ENCODE peak calls at places on chromosomes 5 and 9, in seven cellular contexts. One of them, this sample, is unnamed.

GRCh38 chr5:67166460-67166871 is 30.1 kb downstream of the CD180 start:
- DNase-seq in breast epithelium: no peak
- DNase-seq in PC-9: no peak
- DNase-seq in AG09309: no peak
- DNase-seq in cardiac muscle cell: no peak
- DNase-seq in cardiac fibroblast: no peak
- DNase-seq in SJSA1: no peak
- DNase-seq in this sample: peak; percentile 62

GRCh38 chr5:81007637-81008027 is 47.5 kb downstream of the RASGRF2 start:
- DNase-seq in breast epithelium: no peak
- DNase-seq in AG09309: no peak
- DNase-seq in cardiac muscle cell: no peak
- DNase-seq in SJSA1: no peak
- DNase-seq in PC-9: no peak
- DNase-seq in cardiac fibroblast: no peak
- DNase-seq in this sample: peak; percentile 46

GRCh38 chr9:10855847-10856246 is 243.0 kb upstream of the PTPRD start:
- DNase-seq in SJSA1: no peak
- DNase-seq in cardiac muscle cell: peak; percentile 58
- DNase-seq in PC-9: no peak
- DNase-seq in breast epithelium: no peak
- DNase-seq in cardiac fibroblast: peak; percentile 23
- DNase-seq in AG09309: no peak
- DNase-seq in this sample: no peak

GRCh38 chr5:131534995-131535394 is 100.0 kb downstream of the RAPGEF6 start:
- DNase-seq in SJSA1: no peak
- DNase-seq in AG09309: no peak
- DNase-seq in PC-9: no peak
- DNase-seq in cardiac fibroblast: no peak
- DNase-seq in cardiac muscle cell: no peak
- DNase-seq in breast epithelium: no peak
- DNase-seq in this sample: no peak

GRCh38 chr5:74767579-74767913 is 497 bp downstream of the NSA2 start:
- DNase-seq in PC-9: peak; percentile 43
- DNase-seq in cardiac muscle cell: peak; percentile 53
- DNase-seq in SJSA1: no peak
- DNase-seq in AG09309: no peak
- DNase-seq in cardiac fibroblast: peak; percentile 61
- DNase-seq in breast epithelium: no peak
- DNase-seq in this sample: peak; percentile 41

GRCh38 chr5:178238711-178239592 is 6.3 kb upstream of the PHYKPL start:
- DNase-seq in AG09309: no peak
- DNase-seq in SJSA1: no peak
- DNase-seq in PC-9: peak; percentile 10
- DNase-seq in breast epithelium: no peak
- DNase-seq in cardiac fibroblast: no peak
- DNase-seq in cardiac muscle cell: no peak
- DNase-seq in this sample: no peak

GRCh38 chr9:94975480-94976452 is 249.3 kb downstream of the AOPEP start:
- DNase-seq in cardiac fibroblast: no peak
- DNase-seq in SJSA1: no peak
- DNase-seq in PC-9: no peak
- DNase-seq in breast epithelium: no peak
- DNase-seq in cardiac muscle cell: no peak
- DNase-seq in AG09309: no peak
- DNase-seq in this sample: no peak

GRCh38 chr5:119743927-119744326 is 114.6 kb downstream of the FAM170A start:
- DNase-seq in SJSA1: no peak
- DNase-seq in cardiac muscle cell: peak; percentile 67
- DNase-seq in AG09309: no peak
- DNase-seq in cardiac fibroblast: peak; percentile 41
- DNase-seq in PC-9: peak; percentile 37
- DNase-seq in breast epithelium: no peak
- DNase-seq in this sample: peak; percentile 46

GRCh38 chr5:178237431-178238312 is 5.1 kb upstream of the PHYKPL start:
- DNase-seq in PC-9: peak; percentile 37
- DNase-seq in AG09309: no peak
- DNase-seq in SJSA1: no peak
- DNase-seq in cardiac muscle cell: no peak
- DNase-seq in cardiac fibroblast: peak; percentile 27
- DNase-seq in breast epithelium: no peak
- DNase-seq in this sample: no peak

GRCh38 chr5:156522651-156523529 is 195.9 kb downstream of the SGCD start:
- DNase-seq in PC-9: no peak
- DNase-seq in cardiac muscle cell: no peak
- DNase-seq in cardiac fibroblast: no peak
- DNase-seq in SJSA1: no peak
- DNase-seq in breast epithelium: no peak
- DNase-seq in AG09309: no peak
- DNase-seq in this sample: no peak

GRCh38 chr5:153551537-153552079 is 61.1 kb downstream of the GRIA1 start:
- DNase-seq in AG09309: peak; percentile 84
- DNase-seq in breast epithelium: no peak
- DNase-seq in cardiac muscle cell: no peak
- DNase-seq in cardiac fibroblast: peak; percentile 89
- DNase-seq in SJSA1: peak; percentile 98
- DNase-seq in PC-9: no peak
- DNase-seq in this sample: no peak

GRCh38 chr5:127001621-127002296 is 28.6 kb downstream of the MARCHF3 start:
- DNase-seq in breast epithelium: no peak
- DNase-seq in PC-9: no peak
- DNase-seq in AG09309: peak; percentile 61
- DNase-seq in SJSA1: peak; percentile 74
- DNase-seq in cardiac fibroblast: peak; percentile 87
- DNase-seq in cardiac muscle cell: no peak
- DNase-seq in this sample: no peak

GRCh38 chr5:20678386-20678785 is 690.4 kb upstream of the CDH18 start:
- DNase-seq in cardiac fibroblast: no peak
- DNase-seq in PC-9: no peak
- DNase-seq in cardiac muscle cell: no peak
- DNase-seq in AG09309: no peak
- DNase-seq in breast epithelium: no peak
- DNase-seq in SJSA1: no peak
- DNase-seq in this sample: no peak

GRCh38 chr9:34383904-34384303 is 7.2 kb upstream of the MYORG start:
- DNase-seq in breast epithelium: no peak
- DNase-seq in cardiac fibroblast: no peak
- DNase-seq in AG09309: no peak
- DNase-seq in SJSA1: no peak
- DNase-seq in PC-9: no peak
- DNase-seq in cardiac muscle cell: no peak
- DNase-seq in this sample: no peak

GRCh38 chr5:115685966-115686691 is 60.3 kb upstream of the TMED7 start:
- DNase-seq in AG09309: no peak
- DNase-seq in cardiac fibroblast: peak; percentile 17
- DNase-seq in cardiac muscle cell: peak; percentile 20
- DNase-seq in breast epithelium: no peak
- DNase-seq in PC-9: no peak
- DNase-seq in SJSA1: peak; percentile 78
- DNase-seq in this sample: no peak

GRCh38 chr9:92270511-92270910 is 23.0 kb downstream of the IARS1 start:
- DNase-seq in cardiac muscle cell: no peak
- DNase-seq in SJSA1: no peak
- DNase-seq in cardiac fibroblast: no peak
- DNase-seq in PC-9: no peak
- DNase-seq in AG09309: no peak
- DNase-seq in breast epithelium: no peak
- DNase-seq in this sample: no peak

GRCh38 chr5:146042628-146043279 is 62.6 kb downstream of the PLAC8L1 start:
- DNase-seq in AG09309: peak; percentile 4
- DNase-seq in SJSA1: peak; percentile 93
- DNase-seq in PC-9: peak; percentile 83
- DNase-seq in breast epithelium: no peak
- DNase-seq in cardiac fibroblast: peak; percentile 57
- DNase-seq in cardiac muscle cell: no peak
- DNase-seq in this sample: no peak

GRCh38 chr5:78518365-78519197 is 130.0 kb downstream of the LHFPL2 start:
- DNase-seq in cardiac muscle cell: peak; percentile 36
- DNase-seq in PC-9: peak; percentile 78
- DNase-seq in AG09309: no peak
- DNase-seq in breast epithelium: no peak
- DNase-seq in SJSA1: peak; percentile 64
- DNase-seq in cardiac fibroblast: peak; percentile 85
- DNase-seq in this sample: no peak

GRCh38 chr5:179967489-179967888 is 59.8 kb upstream of the TBC1D9B start:
- DNase-seq in SJSA1: no peak
- DNase-seq in AG09309: no peak
- DNase-seq in PC-9: no peak
- DNase-seq in cardiac fibroblast: no peak
- DNase-seq in breast epithelium: no peak
- DNase-seq in cardiac muscle cell: no peak
- DNase-seq in this sample: no peak

GRCh38 chr9:2729721-2730120 is 12.4 kb downstream of the KCNV2 start:
- DNase-seq in SJSA1: no peak
- DNase-seq in cardiac muscle cell: no peak
- DNase-seq in breast epithelium: no peak
- DNase-seq in cardiac fibroblast: peak; percentile 63
- DNase-seq in AG09309: no peak
- DNase-seq in PC-9: no peak
- DNase-seq in this sample: no peak

GRCh38 chr5:77748160-77748559 is 28.0 kb downstream of the TBCA start:
- DNase-seq in PC-9: no peak
- DNase-seq in SJSA1: no peak
- DNase-seq in breast epithelium: no peak
- DNase-seq in cardiac muscle cell: no peak
- DNase-seq in AG09309: no peak
- DNase-seq in cardiac fibroblast: no peak
- DNase-seq in this sample: no peak

GRCh38 chr9:11457809-11458785 is 845.3 kb upstream of the PTPRD start:
- DNase-seq in cardiac fibroblast: no peak
- DNase-seq in cardiac muscle cell: peak; percentile 45
- DNase-seq in breast epithelium: no peak
- DNase-seq in PC-9: no peak
- DNase-seq in SJSA1: no peak
- DNase-seq in AG09309: no peak
- DNase-seq in this sample: no peak

GRCh38 chr5:135990518-135991240 is 35.9 kb upstream of the LECT2 start:
- DNase-seq in SJSA1: no peak
- DNase-seq in breast epithelium: no peak
- DNase-seq in cardiac muscle cell: no peak
- DNase-seq in AG09309: no peak
- DNase-seq in PC-9: no peak
- DNase-seq in cardiac fibroblast: no peak
- DNase-seq in this sample: no peak

GRCh38 chr5:135991381-135991907 is 36.7 kb upstream of the LECT2 start:
- DNase-seq in breast epithelium: no peak
- DNase-seq in PC-9: no peak
- DNase-seq in cardiac fibroblast: no peak
- DNase-seq in cardiac muscle cell: no peak
- DNase-seq in AG09309: no peak
- DNase-seq in SJSA1: no peak
- DNase-seq in this sample: no peak

GRCh38 chr5:135985946-135986345 is 31.2 kb upstream of the LECT2 start:
- DNase-seq in cardiac muscle cell: no peak
- DNase-seq in PC-9: no peak
- DNase-seq in breast epithelium: no peak
- DNase-seq in AG09309: no peak
- DNase-seq in SJSA1: no peak
- DNase-seq in cardiac fibroblast: no peak
- DNase-seq in this sample: no peak

GRCh38 chr5:135989686-135990085 is 34.9 kb upstream of the LECT2 start:
- DNase-seq in breast epithelium: no peak
- DNase-seq in AG09309: no peak
- DNase-seq in cardiac muscle cell: no peak
- DNase-seq in PC-9: no peak
- DNase-seq in cardiac fibroblast: no peak
- DNase-seq in SJSA1: no peak
- DNase-seq in this sample: no peak

GRCh38 chr5:135986891-135987401 is 32.2 kb upstream of the LECT2 start:
- DNase-seq in breast epithelium: no peak
- DNase-seq in cardiac muscle cell: no peak
- DNase-seq in PC-9: no peak
- DNase-seq in SJSA1: no peak
- DNase-seq in cardiac fibroblast: no peak
- DNase-seq in AG09309: no peak
- DNase-seq in this sample: no peak
- H3K4me3 ChIP-seq in breast epithelium: no peak overlapping the region
- H3K4me3 ChIP-seq in cardiac muscle cell: no peak overlapping the region
- H3K4me3 ChIP-seq in PC-9: no peak overlapping the region
- H3K4me3 ChIP-seq in SJSA1: no peak overlapping the region
- H3K4me3 ChIP-seq in cardiac fibroblast: no peak overlapping the region
- H3K4me3 ChIP-seq in AG09309: no peak overlapping the region
- H3K4me3 ChIP-seq in this sample: no peak overlapping the region

DNA sequence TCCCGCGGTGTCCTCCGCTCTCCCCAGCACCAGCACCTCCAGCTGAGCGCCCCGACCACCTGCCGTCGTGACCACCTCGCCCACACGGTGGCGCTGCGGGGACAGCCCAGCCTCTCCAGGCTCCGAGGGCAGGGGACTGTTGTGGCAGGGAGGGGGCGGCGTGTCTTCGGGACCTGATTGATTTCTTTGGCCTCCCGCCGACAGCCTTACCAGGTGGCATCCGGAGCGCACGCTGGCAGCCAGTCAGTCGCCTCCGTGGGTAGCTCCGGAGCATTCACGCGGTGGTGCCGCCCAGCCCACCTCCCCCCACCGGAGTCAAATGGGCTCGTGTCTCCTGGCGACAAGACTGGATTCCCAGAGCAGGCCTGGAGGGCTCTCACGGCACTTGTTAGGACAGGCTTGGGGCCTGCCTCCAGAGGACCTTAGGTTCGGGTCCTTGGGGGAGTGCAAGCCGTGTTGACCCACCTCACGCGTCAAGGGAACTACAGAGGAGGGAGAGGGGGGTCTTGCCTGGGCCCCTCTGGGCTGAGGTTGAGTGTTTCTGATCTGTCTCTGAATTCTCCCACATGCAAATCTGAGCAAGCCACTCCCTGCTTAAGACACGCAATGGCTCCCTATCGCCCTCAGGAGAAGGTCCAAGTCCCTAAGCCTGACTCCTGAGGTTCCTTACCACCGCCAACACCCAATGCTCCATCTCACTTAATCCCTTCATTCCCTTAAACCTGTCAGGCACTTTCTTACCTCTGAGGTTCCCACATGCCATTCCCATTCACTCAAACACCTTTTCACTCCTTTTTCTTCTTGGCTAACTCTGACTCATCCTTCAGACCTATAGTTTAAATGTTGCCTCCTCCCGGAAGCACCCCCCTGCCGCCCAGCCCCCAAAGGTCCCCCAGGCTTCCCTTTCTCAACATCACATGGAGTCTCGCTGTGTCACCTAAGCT is 51.2 kb upstream of the GGTA1 start:
- DNase-seq in AG09309: no peak
- DNase-seq in breast epithelium: peak; percentile 87
- DNase-seq in cardiac muscle cell: peak; percentile 89
- DNase-seq in PC-9: peak; percentile 61
- DNase-seq in SJSA1: peak; percentile 52
- DNase-seq in cardiac fibroblast: peak; percentile 66
- DNase-seq in this sample: peak; percentile 32
- H3K4me3 ChIP-seq in AG09309: peak overlapping the region; percentile 25
- H3K4me3 ChIP-seq in breast epithelium: peak overlapping the region; percentile 61
- H3K4me3 ChIP-seq in cardiac muscle cell: peak overlapping the region; percentile 2
- H3K4me3 ChIP-seq in PC-9: peak overlapping the region; percentile 46
- H3K4me3 ChIP-seq in SJSA1: peak overlapping the region; percentile 23
- H3K4me3 ChIP-seq in cardiac fibroblast: no peak overlapping the region
- H3K4me3 ChIP-seq in this sample: no peak overlapping the region

GRCh38 chr5:150625831-150626746 is 14.4 kb upstream of the SYNPO start:
- DNase-seq in AG09309: no peak
- DNase-seq in PC-9: no peak
- DNase-seq in cardiac muscle cell: no peak
- DNase-seq in breast epithelium: no peak
- DNase-seq in cardiac fibroblast: no peak
- DNase-seq in SJSA1: no peak
- DNase-seq in this sample: no peak
- H3K4me3 ChIP-seq in AG09309: peak overlapping the region; percentile 61
- H3K4me3 ChIP-seq in PC-9: no peak overlapping the region
- H3K4me3 ChIP-seq in cardiac muscle cell: no peak overlapping the region
- H3K4me3 ChIP-seq in breast epithelium: peak overlapping the region; percentile 91
- H3K4me3 ChIP-seq in cardiac fibroblast: peak overlapping the region; percentile 68
- H3K4me3 ChIP-seq in SJSA1: no peak overlapping the region
- H3K4me3 ChIP-seq in this sample: no peak overlapping the region

GRCh38 chr9:125646222-125647100 is 60.5 kb downstream of the MAPKAP1 start:
- DNase-seq in AG09309: no peak
- DNase-seq in cardiac fibroblast: peak; percentile 36
- DNase-seq in cardiac muscle cell: no peak
- DNase-seq in SJSA1: no peak
- DNase-seq in breast epithelium: no peak
- DNase-seq in PC-9: no peak
- DNase-seq in this sample: no peak
- H3K4me3 ChIP-seq in AG09309: no peak overlapping the region
- H3K4me3 ChIP-seq in cardiac fibroblast: peak overlapping the region; percentile 26
- H3K4me3 ChIP-seq in cardiac muscle cell: no peak overlapping the region
- H3K4me3 ChIP-seq in SJSA1: no peak overlapping the region
- H3K4me3 ChIP-seq in breast epithelium: no peak overlapping the region
- H3K4me3 ChIP-seq in PC-9: no peak overlapping the region
- H3K4me3 ChIP-seq in this sample: peak overlapping the region; percentile 84